ENCODE peak calls at places on chromosomes 4 and X, in six cellular contexts. R, I, A, E, K and V are unnamed samples.
A peak's percentile ranks its signal among the peaks of the same experiment; 100 is the strongest.

GRCh38 chr4:6625256-6625655 is 15.2 kb upstream of the MRFAP1 start:
- DNase-seq in R (no peak), I (no peak), A (no peak), E (no peak), K (no peak), V (no peak)

GRCh38 chr4:153528705-153529493 is 62.7 kb downstream of the TMEM131L start:
- DNase-seq in R (no peak), I (no peak), A (no peak), E (no peak), K (no peak), V (peak; percentile 94)

GRCh38 chr4:177287298-177287697 is 22.4 kb upstream of the NEIL3 start:
- DNase-seq in R (no peak), I (no peak), A (no peak), E (no peak), K (no peak), V (no peak)

GRCh38 chrX:97452283-97452682 is 568.6 kb downstream of the RPA4 start:
- DNase-seq in R (no peak), I (no peak), A (no peak), E (no peak), K (no peak), V (no peak)

GRCh38 chrX:267771-268261 is 13.4 kb upstream of the PLCXD1 start:
- DNase-seq in R (peak; percentile 9), I (no peak), A (no peak), E (no peak), K (peak; percentile 23), V (no peak)

GRCh38 chr4:124199755-124200154 is 512.8 kb downstream of the ANKRD50 start:
- DNase-seq in R (no peak), I (no peak), A (no peak), E (no peak), K (no peak), V (no peak)

GRCh38 chr4:69859140-69859539 is 805 bp downstream of the SULT1E1 start:
- DNase-seq in R (no peak), I (no peak), A (no peak), E (no peak), K (no peak), V (no peak)

GRCh38 chr4:163566257-163566656 is 71.8 kb downstream of the TMA16 start:
- DNase-seq in R (no peak), I (no peak), A (no peak), E (no peak), K (no peak), V (no peak)

GRCh38 chrX:49186125-49187027 is at the start of gene PRICKLE3:
- DNase-seq in R (peak; percentile 79), I (peak; percentile 84), A (peak; percentile 84), E (peak; percentile 87), K (peak; percentile 86), V (peak; percentile 71)

GRCh38 chrX:50973199-50973598 is 62.7 kb downstream of the BMP15 start:
- DNase-seq in R (no peak), I (no peak), A (no peak), E (no peak), K (no peak), V (no peak)

GRCh38 chr4:184937745-184938144 is 80.5 kb upstream of the HELT start:
- DNase-seq in R (no peak), I (no peak), A (no peak), E (no peak), K (no peak), V (no peak)

GRCh38 chr4:10478621-10479020 is 21.4 kb upstream of the ZNF518B start:
- DNase-seq in R (no peak), I (no peak), A (no peak), E (no peak), K (no peak), V (no peak)

GRCh38 chr4:5192271-5192670 is 141.0 kb downstream of the STK32B start:
- DNase-seq in R (no peak), I (no peak), A (no peak), E (no peak), K (no peak), V (no peak)

GRCh38 chrX:143580266-143580665 is 55.6 kb downstream of the SLITRK4 start:
- DNase-seq in R (no peak), I (no peak), A (peak; percentile 53), E (no peak), K (no peak), V (no peak)

GRCh38 chr4:176538217-176538925 is 218.6 kb downstream of the SPCS3 start:
- DNase-seq in R (no peak), I (no peak), A (no peak), E (peak; percentile 17), K (no peak), V (no peak)

GRCh38 chr4:23981328-23981727 is 91.5 kb upstream of the PPARGC1A start:
- DNase-seq in R (no peak), I (no peak), A (no peak), E (no peak), K (no peak), V (no peak)

GRCh38 chrX:74293343-74293946 is 10.5 kb upstream of the ZCCHC13 start:
- DNase-seq in R (peak; percentile 78), I (peak; percentile 82), A (peak; percentile 72), E (peak; percentile 85), K (peak; percentile 75), V (peak; percentile 85)

GRCh38 chr4:127048371-127049085 is 584.2 kb upstream of the INTU start:
- DNase-seq in R (no peak), I (no peak), A (no peak), E (no peak), K (no peak), V (no peak)

GRCh38 chrX:109774706-109775105 is 41.6 kb upstream of the ACSL4 start:
- DNase-seq in R (no peak), I (no peak), A (no peak), E (no peak), K (no peak), V (peak; percentile 78)

GRCh38 chr4:37562592-37562991 is 123.6 kb downstream of the RELL1 start:
- DNase-seq in R (no peak), I (no peak), A (no peak), E (no peak), K (no peak), V (no peak)

GRCh38 chrX:140918398-140919043 is 83.9 kb upstream of the SPANXB1 start:
- DNase-seq in R (no peak), I (no peak), A (no peak), E (no peak), K (peak; percentile 27), V (peak; percentile 69)

GRCh38 chr4:39446842-39447573 is 11.7 kb downstream of the RPL9 start:
- DNase-seq in R (peak; percentile 25), I (peak; percentile 41), A (peak; percentile 45), E (peak; percentile 62), K (peak; percentile 78), V (peak; percentile 66)

GRCh38 chrX:155094468-155095061 is 23.3 kb downstream of the BRCC3 start:
- DNase-seq in R (no peak), I (no peak), A (no peak), E (no peak), K (no peak), V (peak; percentile 47)

GRCh38 chr4:98626350-98626749 is 32.1 kb downstream of the TSPAN5 start:
- DNase-seq in R (peak; percentile 81), I (peak; percentile 83), A (no peak), E (peak; percentile 37), K (no peak), V (no peak)

GRCh38 chr4:93183589-93183988 is 645.0 kb upstream of the ATOH1 start:
- DNase-seq in R (no peak), I (no peak), A (no peak), E (no peak), K (no peak), V (no peak)

DNA sequence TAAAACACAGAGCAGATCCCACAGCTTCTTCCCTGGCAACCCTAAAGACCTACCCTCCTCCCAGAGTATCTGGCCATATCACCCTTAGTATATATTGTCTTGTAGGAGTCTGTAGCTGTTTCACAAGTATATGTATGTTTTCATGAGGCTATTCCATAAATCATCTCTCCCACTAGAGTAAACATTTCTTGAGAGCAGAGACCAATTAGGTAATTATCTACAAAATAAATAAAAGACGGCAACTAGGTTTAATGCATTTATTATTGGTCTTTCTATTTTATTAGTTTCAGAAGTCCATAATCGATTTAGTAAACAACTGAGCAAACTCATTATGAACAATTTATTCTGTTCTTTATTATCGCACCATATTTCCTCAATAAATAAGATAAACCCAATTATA is 7.0 kb downstream of the ACOT9 start:
- DNase-seq in R (no peak), I (no peak), A (no peak), E (no peak), K (no peak), V (no peak)
- TF ChIP-seq POLR2A in R (no peak), I (no peak), A (no peak), E (no peak), K (no peak), V (no peak)

DNA sequence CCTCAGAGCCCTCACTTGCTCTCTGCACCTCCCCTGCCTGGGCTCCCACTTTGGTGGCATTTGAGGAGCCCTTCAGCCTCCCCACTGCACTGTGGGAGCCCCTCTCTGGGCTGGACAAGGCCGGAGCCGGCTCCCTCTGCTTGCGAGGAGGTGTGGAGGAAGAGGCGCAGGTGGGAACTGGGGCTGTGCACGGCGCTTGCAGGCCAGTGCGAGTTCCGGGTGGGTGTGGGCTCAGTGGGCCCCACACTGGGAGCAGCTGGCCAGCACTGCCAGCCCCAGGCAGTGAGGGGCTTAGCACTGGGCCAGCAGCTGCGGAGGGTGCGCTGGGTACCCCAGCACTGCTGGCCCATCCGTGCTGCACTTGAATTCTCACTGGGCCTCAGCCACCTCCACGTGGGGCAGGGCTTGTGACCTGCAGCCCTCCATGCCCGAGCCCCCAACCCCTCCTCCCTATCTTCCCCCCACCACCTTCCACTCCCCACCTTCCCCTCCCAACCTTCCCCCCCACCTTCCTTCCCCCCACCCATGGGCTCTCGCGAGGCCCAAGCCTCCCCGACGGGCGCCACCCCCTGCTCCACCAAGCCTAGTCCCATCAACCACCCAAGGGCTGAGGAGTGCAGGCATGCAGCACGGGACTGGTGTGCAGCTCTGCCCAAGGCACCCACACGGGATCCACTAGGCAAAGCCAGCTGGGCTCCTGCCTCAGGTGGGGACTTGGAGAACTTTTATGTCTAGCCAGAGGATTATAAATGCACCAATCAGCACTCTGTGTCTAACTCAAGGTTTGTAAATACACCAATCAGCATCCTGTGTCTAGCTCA is 113.5 kb upstream of the BEND4 start:
- DNase-seq in R (no peak), I (no peak), A (no peak), E (no peak), K (no peak), V (no peak)
- TF ChIP-seq POLR2A in R (no peak), I (no peak), A (no peak), E (no peak), K (no peak), V (no peak)

DNA sequence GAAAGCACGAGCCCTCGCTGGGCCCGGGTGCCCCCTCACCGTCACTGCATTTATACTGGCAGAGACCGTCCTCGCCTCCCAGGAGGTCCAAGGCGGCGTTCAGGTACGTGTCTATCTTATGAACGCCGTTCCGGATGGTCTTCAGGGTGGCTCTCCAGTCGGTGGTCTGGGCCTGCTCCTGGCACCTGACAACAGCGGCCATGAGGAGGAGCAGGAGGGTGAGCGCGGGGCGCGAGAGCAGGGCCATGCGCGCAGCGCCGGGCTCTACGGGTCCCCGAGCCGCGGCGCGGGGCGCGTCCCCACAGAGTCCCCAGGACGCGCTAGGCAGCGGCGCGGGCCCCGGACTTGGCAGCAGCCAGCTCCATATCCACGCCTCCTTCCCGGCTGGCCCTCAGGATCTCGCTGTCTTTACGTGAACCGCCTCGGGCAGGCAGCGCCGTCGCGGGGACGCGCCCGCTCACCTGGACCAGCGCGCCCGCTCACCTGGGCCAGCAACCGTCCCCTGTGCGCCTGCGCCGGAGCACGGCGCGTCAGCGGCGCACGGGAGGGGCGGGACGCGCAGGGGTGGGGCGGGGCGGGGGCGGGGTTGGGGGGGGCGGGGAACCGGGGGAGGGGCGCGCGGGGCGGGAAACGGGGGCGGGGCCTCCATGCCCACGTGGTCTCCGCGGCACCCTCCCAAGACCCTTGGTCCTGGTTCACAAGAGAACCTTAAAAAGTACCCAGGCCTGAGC is at the start of gene PLA2G12A:
- DNase-seq in R (peak; percentile 64), I (peak; percentile 81), A (peak; percentile 71), E (peak; percentile 68), K (peak; percentile 94), V (peak; percentile 92)
- TF ChIP-seq POLR2A in R (peak; percentile 74), I (peak; percentile 52), A (peak; percentile 48), E (peak; percentile 64), K (no peak), V (peak; percentile 45)

GRCh38 chr4:86934772-86935498 is at the start of gene AFF1:
- DNase-seq in R (peak; percentile 92), I (peak; percentile 90), A (peak; percentile 93), E (peak; percentile 97), K (peak; percentile 94), V (peak; percentile 97)
- TF ChIP-seq POLR2A in R (peak; percentile 97), I (peak; percentile 75), A (peak; percentile 96), E (peak; percentile 95), K (no peak), V (peak; percentile 60)